ENCODE peak calls at places on chromosome 22, in nine cellular contexts. L is bronchial epithelial cell, X is AG10803, T is Peyer's patch, H is endothelial cell of umbilical vein, J is right lobe of liver, S is cardiac fibroblast, Y is GM23338, C is uterus. O is an unnamed sample.

GRCh38 chr22:36998620-36999351 is 20.5 kb downstream of the TST start:
- DNase-seq in L (peak; percentile 60), X (no peak), T (no peak), H (no peak), J (no peak), S (peak; percentile 56), Y (peak; percentile 67), C (no peak), O (no peak)

GRCh38 chr22:22720201-22720723 is 75.8 kb downstream of the GGTLC2 start:
- DNase-seq in L (peak; percentile 41), X (peak; percentile 32), T (peak; percentile 58), H (peak; percentile 69), J (no peak), S (peak; percentile 76), Y (peak; percentile 77), C (no peak), O (no peak)

GRCh38 chr22:30890689-30891442 is 77.7 kb downstream of the MORC2 start:
- DNase-seq in L (peak; percentile 20), X (peak; percentile 19), T (peak; percentile 18), H (peak; percentile 19), J (peak; percentile 44), S (peak; percentile 48), Y (peak; percentile 71), C (peak; percentile 26), O (peak; percentile 46)

GRCh38 chr22:21961886-21962654 is 9.4 kb upstream of the PPM1F start:
- DNase-seq in L (peak; percentile 70), X (peak; percentile 41), T (no peak), H (no peak), J (peak; percentile 74), S (peak; percentile 77), Y (no peak), C (no peak), O (no peak)

GRCh38 chr22:37021710-37022482 is 2.4 kb downstream of the MPST start:
- DNase-seq in L (peak; percentile 39), X (peak; percentile 42), T (peak; percentile 56), H (peak; percentile 23), J (no peak), S (peak; percentile 48), Y (peak; percentile 82), C (no peak), O (no peak)

GRCh38 chr22:30705710-30706651 is 11.3 kb downstream of the OSBP2 start:
- DNase-seq in L (peak; percentile 12), X (peak; percentile 98), T (no peak), H (no peak), J (no peak), S (peak; percentile 42), Y (no peak), C (no peak), O (no peak)

GRCh38 chr22:50581031-50581949 is 1.4 kb downstream of the CHKB start:
- DNase-seq in L (no peak), X (no peak), T (no peak), H (no peak), J (peak; percentile 21), S (no peak), Y (no peak), C (no peak), O (peak; percentile 12)

GRCh38 chr22:34878996-34879395 is 187.0 kb upstream of the ISX start:
- DNase-seq in L (no peak), X (peak; percentile 78), T (no peak), H (no peak), J (no peak), S (no peak), Y (no peak), C (no peak), O (no peak)

GRCh38 chr22:48595511-48595905 is 1232.2 kb downstream of the BRD1 start:
- DNase-seq in L (no peak), X (no peak), T (no peak), H (no peak), J (no peak), S (no peak), Y (no peak), C (no peak), O (no peak)

GRCh38 chr22:48594016-48594756 is 1233.5 kb downstream of the BRD1 start:
- DNase-seq in L (no peak), X (no peak), T (no peak), H (no peak), J (no peak), S (no peak), Y (no peak), C (no peak), O (no peak)

GRCh38 chr22:48593551-48593950 is 1234.1 kb downstream of the BRD1 start:
- DNase-seq in L (no peak), X (no peak), T (no peak), H (no peak), J (no peak), S (no peak), Y (no peak), C (no peak), O (no peak)

GRCh38 chr22:48594757-48595510 is 1232.7 kb downstream of the BRD1 start:
- DNase-seq in L (no peak), X (no peak), T (no peak), H (no peak), J (no peak), S (no peak), Y (no peak), C (no peak), O (no peak)

DNA sequence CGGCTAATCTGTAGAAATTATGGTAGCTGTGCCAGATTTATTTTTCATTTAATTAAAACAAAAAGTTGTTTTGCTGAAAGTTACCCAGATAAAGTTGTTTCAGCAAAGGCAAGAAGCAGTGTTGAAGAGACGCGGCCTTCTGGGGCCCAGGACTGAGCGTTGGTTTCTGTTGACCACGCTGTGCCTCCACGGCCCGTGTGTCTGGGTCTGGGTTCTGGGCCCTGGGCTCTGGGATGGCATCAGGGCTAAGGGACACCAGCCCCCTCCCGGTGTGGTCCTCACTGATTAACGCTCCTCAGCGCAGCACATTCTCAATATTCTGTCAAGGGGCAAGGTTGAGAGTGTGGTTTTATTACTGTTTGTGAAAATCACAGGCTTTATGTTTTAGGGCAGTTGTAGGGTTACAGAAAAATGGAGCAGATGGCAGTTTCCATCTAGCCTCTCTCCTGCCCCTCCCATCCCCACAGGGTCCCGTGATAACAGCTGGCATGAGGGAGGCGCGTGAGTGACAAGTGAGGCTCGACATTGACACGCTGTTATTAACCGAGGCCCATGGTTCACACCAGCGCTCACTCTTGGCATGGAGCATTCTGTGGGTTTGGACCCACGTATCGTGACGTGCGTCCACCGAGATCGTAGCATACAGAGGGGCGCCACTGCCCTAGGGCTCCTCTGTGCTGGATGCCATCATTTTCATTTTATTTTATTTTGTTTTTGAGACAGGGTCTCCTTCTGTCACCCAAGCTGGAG is 1231.4 kb downstream of the BRD1 start:
- DNase-seq in L (no peak), X (no peak), T (no peak), H (no peak), J (no peak), S (no peak), Y (no peak), C (no peak), O (no peak)
- TF ChIP-seq CTCF in L (no peak), X (no peak), T (no peak), H (no peak), J (no peak), S (no peak), Y (no peak), C (no peak), O (no peak)

GRCh38 chr22:25895678-25896077 is 153.7 kb downstream of the MYO18B start:
- DNase-seq in L (no peak), X (no peak), T (no peak), H (no peak), J (no peak), S (no peak), Y (no peak), C (no peak), O (no peak)

GRCh38 chr22:25896592-25896991 is 154.6 kb downstream of the MYO18B start:
- DNase-seq in L (no peak), X (no peak), T (no peak), H (no peak), J (no peak), S (no peak), Y (no peak), C (no peak), O (no peak)

GRCh38 chr22:25890651-25891050 is 148.7 kb downstream of the MYO18B start:
- DNase-seq in L (no peak), X (no peak), T (no peak), H (no peak), J (no peak), S (no peak), Y (no peak), C (no peak), O (no peak)

GRCh38 chr22:25896098-25896497 is 154.1 kb downstream of the MYO18B start:
- DNase-seq in L (no peak), X (no peak), T (no peak), H (no peak), J (no peak), S (no peak), Y (peak; percentile 61), C (no peak), O (no peak)

DNA sequence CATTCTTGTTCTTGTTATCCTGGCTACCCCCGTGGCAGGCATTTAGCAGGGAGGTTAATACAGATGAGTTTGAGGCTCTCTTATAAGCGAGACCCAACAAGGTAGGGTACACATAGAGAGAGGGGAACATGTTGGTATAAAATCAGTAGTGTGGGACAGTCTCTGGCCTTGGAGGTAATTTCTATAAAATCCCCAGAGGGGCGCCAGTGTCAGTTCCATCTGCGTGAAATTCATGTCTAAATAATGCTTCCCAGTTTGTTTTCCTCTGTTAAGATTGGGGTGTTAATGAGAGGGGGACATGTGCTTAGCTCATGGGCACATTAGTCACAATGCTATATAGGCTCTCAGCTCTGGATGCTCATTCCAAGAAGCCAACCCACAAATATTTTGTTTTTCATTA is 150.7 kb downstream of the MYO18B start:
- DNase-seq in L (no peak), X (no peak), T (no peak), H (no peak), J (no peak), S (no peak), Y (peak; percentile 22), C (no peak), O (no peak)
- TF ChIP-seq CTCF in L (no peak), X (no peak), T (no peak), H (no peak), J (no peak), S (no peak), Y (peak; percentile 45), C (no peak), O (no peak)

GRCh38 chr22:39216143-39216490 is 28.7 kb downstream of the PDGFB start:
- DNase-seq in L (no peak), X (no peak), T (no peak), H (no peak), J (no peak), S (no peak), Y (no peak), C (no peak), O (peak; percentile 36)
- TF ChIP-seq CTCF in L (no peak), X (no peak), T (no peak), H (no peak), J (no peak), S (no peak), Y (peak; percentile 5), C (no peak), O (no peak)

GRCh38 chr22:46035742-46036557 is 59.0 kb upstream of the WNT7B start:
- DNase-seq in L (peak; percentile 93), X (peak; percentile 99), T (peak; percentile 100), H (peak; percentile 100), J (peak; percentile 100), S (peak; percentile 99), Y (peak; percentile 99), C (peak; percentile 100), O (peak; percentile 100)

GRCh38 chr22:46038516-46039430 is 61.8 kb upstream of the WNT7B start:
- DNase-seq in L (no peak), X (no peak), T (no peak), H (no peak), J (no peak), S (no peak), Y (no peak), C (peak; percentile 17), O (no peak)

GRCh38 chr22:46038174-46038487 is 61.2 kb upstream of the WNT7B start:
- DNase-seq in L (no peak), X (no peak), T (no peak), H (no peak), J (no peak), S (no peak), Y (no peak), C (no peak), O (no peak)

GRCh38 chr22:46035380-46035741 is 58.4 kb upstream of the WNT7B start:
- DNase-seq in L (no peak), X (no peak), T (no peak), H (no peak), J (no peak), S (no peak), Y (no peak), C (no peak), O (no peak)

DNA sequence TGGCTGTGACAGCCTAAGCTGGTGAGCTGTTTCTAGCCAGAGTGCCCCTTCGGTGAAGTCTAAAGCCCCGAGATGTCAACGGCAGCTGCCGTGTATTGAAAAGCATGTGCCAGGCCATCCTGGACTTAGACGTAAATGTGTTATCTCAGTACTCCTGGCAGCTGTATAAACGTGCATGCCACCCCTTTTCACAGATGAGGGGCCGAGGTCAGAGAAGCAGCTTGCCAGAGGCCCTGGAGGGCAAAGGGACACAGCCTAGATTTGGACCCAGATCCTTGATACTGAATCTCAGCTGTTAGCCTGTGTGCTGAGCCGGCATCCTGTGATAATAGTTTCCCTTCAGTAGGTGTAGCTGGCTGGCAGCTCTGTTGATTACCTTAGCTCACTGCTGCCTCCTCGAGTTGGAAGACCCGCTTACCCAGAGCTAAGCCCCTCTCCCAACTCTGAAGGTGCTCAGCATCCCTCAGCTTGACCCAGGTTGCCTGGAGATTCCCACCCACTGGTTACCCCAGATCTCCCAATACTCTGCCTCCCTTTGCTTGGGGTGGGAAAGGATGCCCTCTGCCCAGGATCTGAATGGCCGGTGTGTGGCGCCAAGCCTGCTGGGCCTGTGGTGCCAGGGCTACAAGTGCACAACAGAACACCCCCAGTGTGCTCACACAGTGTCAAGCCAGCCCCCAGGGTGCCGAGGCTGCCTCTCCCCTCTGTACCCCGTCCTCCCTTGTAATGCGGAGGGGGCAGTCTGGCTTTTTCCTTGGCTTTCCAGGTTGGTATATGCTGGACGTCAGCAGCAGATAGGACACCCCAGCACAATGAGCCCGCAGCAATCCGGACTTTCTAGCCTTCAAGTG is 59.8 kb upstream of the WNT7B start:
- DNase-seq in L (peak; percentile 70), X (no peak), T (peak; percentile 55), H (peak; percentile 50), J (peak; percentile 47), S (peak; percentile 23), Y (peak; percentile 74), C (peak; percentile 37), O (no peak)
- TF ChIP-seq CTCF in L (peak; percentile 71), X (peak; percentile 17), T (no peak), H (peak; percentile 38), J (peak; percentile 23), S (peak; percentile 3), Y (peak; percentile 42), C (no peak), O (no peak)

O was measured in mesothelial cell of epicardium.